ENCODE peak calls at places on chromosomes 4 and X, in four cellular contexts. N, J, T and W are unnamed samples.

GRCh38 chrX:86806786-86807185 is 658.5 kb downstream of the DACH2 start:
- DNase-seq in N (peak; percentile 4), J (no peak), T (peak; percentile 52), W (no peak)

GRCh38 chr4:3031357-3032064 is 42.8 kb downstream of the HTT-AS start:
- DNase-seq in N (no peak), J (no peak), T (no peak), W (no peak)

GRCh38 chr4:79688696-79689095 is 280.7 kb upstream of the GK2 start:
- DNase-seq in N (no peak), J (no peak), T (no peak), W (no peak)

GRCh38 chrX:72532371-72532770 is 40.3 kb downstream of the HDAC8 start:
- DNase-seq in N (no peak), J (no peak), T (no peak), W (no peak)

GRCh38 chrX:55127692-55128091 is 38.9 kb downstream of the PAGE2 start:
- DNase-seq in N (no peak), J (no peak), T (no peak), W (no peak)

GRCh38 chr4:16757080-16757521 is 141.3 kb downstream of the LDB2 start:
- DNase-seq in N (no peak), J (no peak), T (no peak), W (no peak)

GRCh38 chrX:67353651-67354370 is 190.0 kb upstream of the AR start:
- DNase-seq in N (no peak), J (no peak), T (no peak), W (no peak)

GRCh38 chrX:153684447-153685178 is 3.1 kb upstream of the SLC6A8 start:
- DNase-seq in N (no peak), J (no peak), T (no peak), W (no peak)

GRCh38 chr4:177125656-177126055 is 184.0 kb upstream of the NEIL3 start:
- DNase-seq in N (no peak), J (no peak), T (no peak), W (no peak)

GRCh38 chr4:158875455-158875854 is 106.6 kb downstream of the FNIP2 start:
- DNase-seq in N (no peak), J (no peak), T (no peak), W (no peak)

GRCh38 chr4:113639311-113639710 is 122.2 kb downstream of the CAMK2D start:
- DNase-seq in N (no peak), J (no peak), T (no peak), W (no peak)

GRCh38 chr4:119337010-119337409 is 15.1 kb upstream of the FABP2 start:
- DNase-seq in N (no peak), J (no peak), T (no peak), W (peak; percentile 16)

GRCh38 chr4:48687313-48687712 is 92.8 kb downstream of the FRYL start:
- DNase-seq in N (no peak), J (no peak), T (no peak), W (no peak)

GRCh38 chrX:38514014-38514854 is 47.1 kb upstream of the TSPAN7 start:
- DNase-seq in N (no peak), J (no peak), T (no peak), W (no peak)

GRCh38 chrX:147675819-147676218 is 235.9 kb upstream of the FMR1 start:
- DNase-seq in N (no peak), J (no peak), T (no peak), W (no peak)

GRCh38 chrX:79559290-79559689 is 192.2 kb upstream of the ITM2A start:
- DNase-seq in N (no peak), J (no peak), T (no peak), W (no peak)

GRCh38 chr4:81997313-81997712 is 376.5 kb downstream of the HNRNPD start:
- DNase-seq in N (no peak), J (no peak), T (no peak), W (no peak)

GRCh38 chr4:118004088-118004487 is 30.2 kb upstream of the NDST3 start:
- DNase-seq in N (no peak), J (no peak), T (no peak), W (no peak)

GRCh38 chr4:137519406-137519805 is 12.9 kb downstream of the PCDH18 start:
- DNase-seq in N (no peak), J (peak; percentile 37), T (no peak), W (no peak)

GRCh38 chrX:49993661-49994060 is 71.3 kb downstream of the CLCN5 start:
- DNase-seq in N (no peak), J (no peak), T (no peak), W (no peak)

GRCh38 chr4:72969957-72970356 is 99.6 kb downstream of the COX18 start:
- DNase-seq in N (no peak), J (peak; percentile 35), T (peak; percentile 23), W (no peak)

GRCh38 chr4:79213702-79214101 is 112.2 kb downstream of the NAA11 start:
- DNase-seq in N (no peak), J (no peak), T (no peak), W (no peak)

GRCh38 chr4:153937289-153937688 is 148.4 kb upstream of the SFRP2 start:
- DNase-seq in N (no peak), J (no peak), T (no peak), W (no peak)

GRCh38 chrX:37995428-37995827 is 10.9 kb upstream of the SYTL5 start:
- DNase-seq in N (no peak), J (no peak), T (no peak), W (no peak)

GRCh38 chr4:85961887-85962286 is 398.0 kb downstream of the MAPK10 start:
- DNase-seq in N (no peak), J (no peak), T (no peak), W (no peak)

GRCh38 chrX:108313662-108314061 is 124.6 kb downstream of the COL4A6 start:
- DNase-seq in N (no peak), J (no peak), T (no peak), W (no peak)

GRCh38 chr4:25448379-25449109 is 71.5 kb downstream of the ANAPC4 start:
- DNase-seq in N (no peak), J (no peak), T (no peak), W (peak; percentile 7)

GRCh38 chr4:48862661-48863060 is 31.8 kb downstream of the OCIAD1 start:
- DNase-seq in N (no peak), J (no peak), T (no peak), W (no peak)

GRCh38 chr4:17166954-17167353 is 268.5 kb upstream of the LDB2 start:
- DNase-seq in N (no peak), J (peak; percentile 29), T (no peak), W (no peak)

GRCh38 chr4:36338973-36339372 is 57.6 kb downstream of the DTHD1 start:
- DNase-seq in N (no peak), J (no peak), T (no peak), W (no peak)

GRCh38 chr4:105267280-105267679 is 120.6 kb downstream of the TET2 start:
- DNase-seq in N (no peak), J (no peak), T (no peak), W (no peak)

GRCh38 chr4:96916731-96917130 is 1076.8 kb downstream of the PDHA2 start:
- DNase-seq in N (no peak), J (no peak), T (no peak), W (no peak)

GRCh38 chr4:96912731-96913130 is 1072.8 kb downstream of the PDHA2 start:
- DNase-seq in N (no peak), J (no peak), T (no peak), W (no peak)

DNA sequence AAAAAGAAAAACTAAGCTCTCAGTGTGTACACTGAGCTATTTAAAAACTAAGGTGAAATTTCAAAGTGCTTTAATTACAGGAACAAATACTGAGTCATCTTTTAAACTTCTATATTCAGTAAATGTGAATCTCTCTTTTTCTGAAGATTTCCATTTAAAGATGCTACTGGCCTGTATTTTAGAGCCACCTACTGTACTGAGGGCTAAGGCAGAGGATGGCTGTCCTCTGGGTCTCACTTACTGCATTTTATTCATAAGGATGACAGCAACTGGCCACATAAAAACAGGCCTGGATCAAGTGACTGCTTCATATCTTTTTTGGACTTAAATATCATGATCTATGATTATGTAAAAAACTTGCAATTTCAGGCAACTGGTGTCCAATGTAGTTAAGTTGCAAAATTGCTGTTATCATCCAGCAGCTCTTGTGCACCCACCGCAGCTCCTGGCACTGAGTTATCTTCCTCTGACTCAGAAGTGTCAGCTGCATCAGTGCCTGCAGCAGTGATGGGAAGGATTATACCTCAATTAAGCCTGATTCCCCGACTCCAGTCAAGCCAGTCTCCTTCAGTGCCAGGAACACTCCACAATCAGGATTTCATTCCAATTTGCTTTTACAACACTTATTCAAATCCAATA is 1073.7 kb downstream of the PDHA2 start:
- DNase-seq in N (no peak), J (peak; percentile 2), T (no peak), W (no peak)
- TF ChIP-seq CTCF in N (no peak), J (no peak), T (no peak), W (no peak)

GRCh38 chr4:70654605-70655011 is 11.7 kb downstream of the JCHAIN start:
- DNase-seq in N (no peak), J (no peak), T (no peak), W (no peak)

GRCh38 chr4:70657326-70657725 is 9.0 kb downstream of the JCHAIN start:
- DNase-seq in N (no peak), J (no peak), T (no peak), W (no peak)

GRCh38 chr4:70651864-70652506 is 14.3 kb downstream of the JCHAIN start:
- DNase-seq in N (no peak), J (no peak), T (peak; percentile 38), W (no peak)
- TF ChIP-seq CTCF in N (peak; percentile 58), J (peak; percentile 33), T (peak; percentile 46), W (peak; percentile 40)

DNA sequence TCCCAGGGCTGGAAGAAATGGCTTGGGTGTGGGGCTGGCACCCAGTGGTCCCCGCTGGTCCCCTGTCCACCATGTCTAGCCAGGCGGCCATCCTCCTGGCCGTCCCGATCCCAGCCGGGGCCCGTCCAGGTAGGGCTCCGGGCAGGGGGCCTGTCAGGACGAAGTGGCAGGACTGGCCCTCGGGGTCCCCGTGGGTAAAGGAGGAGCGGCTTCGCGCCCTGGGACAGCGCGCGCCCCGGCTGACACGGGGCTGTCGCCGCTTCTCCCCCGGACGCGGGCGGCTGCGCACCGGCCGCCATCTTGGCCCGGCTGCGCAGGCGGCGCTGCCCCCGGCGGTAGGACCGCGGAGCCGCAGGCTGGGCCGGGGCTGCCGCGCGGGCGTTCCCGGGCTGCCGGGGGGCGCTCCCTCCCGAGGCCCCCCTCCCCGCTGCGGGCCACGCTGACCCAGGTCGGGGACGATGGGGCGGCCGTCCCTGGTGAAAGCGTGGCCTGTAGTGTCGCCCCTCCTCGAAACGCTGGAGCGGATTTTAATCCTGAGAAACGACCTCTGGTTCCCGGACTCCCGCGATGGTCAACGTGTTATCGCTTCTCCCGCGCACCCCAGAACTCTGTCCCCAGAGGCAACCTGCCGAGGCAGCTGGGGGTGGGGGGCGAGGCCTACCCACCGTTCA is 60.4 kb upstream of the BCOR start:
- DNase-seq in N (peak; percentile 44), J (no peak), T (peak; percentile 75), W (no peak)
- TF ChIP-seq CTCF in N (peak; percentile 51), J (no peak), T (peak; percentile 2), W (no peak)

DNA sequence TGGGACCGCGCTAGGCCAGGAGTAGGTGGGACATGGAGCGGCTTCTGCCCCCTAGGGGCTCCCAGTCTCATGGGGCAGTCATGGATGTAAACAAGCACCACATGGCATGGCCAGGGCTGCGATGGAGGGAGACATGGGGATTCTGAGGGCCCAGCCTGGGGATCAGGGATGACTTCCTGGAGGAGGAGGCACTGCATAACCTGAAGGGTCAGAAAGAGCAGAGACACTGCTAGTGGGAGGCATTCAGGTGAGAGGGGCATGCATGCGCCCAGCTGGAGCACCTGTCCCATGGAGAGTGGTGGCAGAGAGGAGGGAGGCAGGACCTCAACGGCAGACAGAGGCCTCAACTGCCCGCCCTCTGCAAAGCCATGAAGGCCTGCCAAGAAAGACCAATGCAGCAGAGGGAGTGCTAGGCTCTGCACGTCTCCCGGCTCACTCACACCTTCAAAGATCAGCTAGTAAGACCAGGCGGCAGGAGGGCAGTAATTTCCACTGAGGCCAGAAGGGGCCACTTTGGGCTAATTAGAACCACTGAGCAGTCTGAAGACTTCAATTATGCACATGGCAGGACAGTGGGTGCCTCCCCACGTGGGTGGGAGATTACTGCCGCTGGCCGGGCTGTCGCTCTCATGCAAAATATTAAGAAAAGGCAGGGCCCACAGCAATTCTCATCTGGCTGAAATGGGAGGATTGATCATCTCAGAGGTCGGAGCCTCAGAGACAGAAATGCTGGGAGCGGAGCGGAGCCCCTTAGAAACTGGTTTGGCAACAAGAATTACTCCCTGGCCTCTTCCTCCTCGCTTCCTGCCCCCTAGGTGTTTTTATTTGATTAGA is 69.6 kb downstream of the PPP2R2C start:
- DNase-seq in N (no peak), J (no peak), T (no peak), W (no peak)
- TF ChIP-seq CTCF in N (no peak), J (no peak), T (no peak), W (no peak)